ENCODE peak calls at places on chromosomes 2 and 18, in five cellular contexts. O is HepG2, J is GM12878, F is HCT116, R is SK-N-SH. E is an unnamed sample.

GRCh38 chr2:98693477-98693876 is 37.5 kb downstream of the MGAT4A start:
- DNase-seq in O (no peak), J (no peak), F (no peak), R (no peak), E (no peak)

GRCh38 chr2:228072669-228073068 is 108.8 kb downstream of the SPHKAP start:
- DNase-seq in O (no peak), J (no peak), F (no peak), R (no peak), E (no peak)

GRCh38 chr2:101311390-101312019 is 3.0 kb upstream of the RNF149 start:
- DNase-seq in O (peak), J (no peak), F (no peak), R (no peak), E (no peak)

GRCh38 chr18:62249478-62250097 is 62.5 kb downstream of the RELCH start:
- DNase-seq in O (peak), J (peak), F (peak), R (peak), E (peak)

GRCh38 chr18:23862071-23862470 is 152.5 kb upstream of the TTC39C start:
- DNase-seq in O (no peak), J (no peak), F (no peak), R (no peak), E (no peak)

GRCh38 chr2:10058251-10059015 is 15.1 kb downstream of the KLF11 start:
- DNase-seq in O (no peak), J (no peak), F (no peak), R (no peak), E (no peak)

GRCh38 chr2:218026244-218026643 is 23.4 kb upstream of the TNS1 start:
- DNase-seq in O (no peak), J (no peak), F (no peak), R (no peak), E (no peak)

GRCh38 chr18:9856097-9856496 is 29.7 kb upstream of the TXNDC2 start:
- DNase-seq in O (no peak), J (no peak), F (no peak), R (no peak), E (no peak)

GRCh38 chr2:201362396-201362795 is 5.3 kb upstream of the FLACC1 start:
- DNase-seq in O (no peak), J (no peak), F (no peak), R (no peak), E (no peak)

GRCh38 chr2:199370150-199370780 is 87.5 kb downstream of the SATB2 start:
- DNase-seq in O (no peak), J (no peak), F (no peak), R (no peak), E (no peak)

GRCh38 chr2:128390256-128390990 is 71.8 kb upstream of the HS6ST1 start:
- DNase-seq in O (no peak), J (no peak), F (no peak), R (no peak), E (no peak)

GRCh38 chr2:74461187-74462053 is 3.2 kb downstream of the WBP1 start:
- DNase-seq in O (peak), J (no peak), F (no peak), R (peak), E (no peak)

GRCh38 chr2:71101656-71102055 is 28.4 kb downstream of the MCEE start:
- DNase-seq in O (peak), J (no peak), F (no peak), R (no peak), E (no peak)

GRCh38 chr18:832085-832681 is 20.1 kb upstream of the YES1 start:
- DNase-seq in O (peak), J (no peak), F (peak), R (no peak), E (no peak)

GRCh38 chr18:10051877-10052631 is 138.2 kb downstream of the VAPA start:
- DNase-seq in O (peak), J (no peak), F (no peak), R (no peak), E (no peak)

GRCh38 chr18:62769216-62769615 is 53.9 kb downstream of the PHLPP1 start:
- DNase-seq in O (no peak), J (no peak), F (no peak), R (no peak), E (no peak)

GRCh38 chr2:218263817-218264611 is 3.2 kb downstream of the GPBAR1 start:
- DNase-seq in O (no peak), J (no peak), F (no peak), R (no peak), E (no peak)

GRCh38 chr18:9653390-9653789 is 39.0 kb upstream of the PPP4R1 start:
- DNase-seq in O (peak), J (no peak), F (no peak), R (peak), E (no peak)

GRCh38 chr2:52904511-52904910 is 863.1 kb upstream of the CHAC2 start:
- DNase-seq in O (no peak), J (no peak), F (no peak), R (no peak), E (no peak)

GRCh38 chr2:31107588-31108300 is 30.5 kb downstream of the GALNT14 start:
- DNase-seq in O (no peak), J (no peak), F (no peak), R (no peak), E (no peak)

GRCh38 chr2:191832668-191833067 is 14.2 kb downstream of the CAVIN2 start:
- DNase-seq in O (no peak), J (no peak), F (no peak), R (no peak), E (no peak)

GRCh38 chr2:222819722-222820333 is 41.0 kb upstream of the ACSL3 start:
- DNase-seq in O (no peak), J (no peak), F (no peak), R (no peak), E (no peak)

GRCh38 chr2:221521261-221521845 is 50.8 kb downstream of the EPHA4 start:
- DNase-seq in O (no peak), J (no peak), F (no peak), R (no peak), E (no peak)

GRCh38 chr2:205883965-205884364 is 201.7 kb downstream of the NRP2 start:
- DNase-seq in O (no peak), J (no peak), F (no peak), R (no peak), E (no peak)

GRCh38 chr2:241036964-241037421 is 38.6 kb downstream of the SNED1 start:
- DNase-seq in O (no peak), J (peak), F (no peak), R (no peak), E (no peak)

GRCh38 chr2:222569826-222570225 is 86.1 kb downstream of the FARSB start:
- DNase-seq in O (no peak), J (no peak), F (no peak), R (no peak), E (no peak)

GRCh38 chr2:33441235-33441810 is 35.1 kb upstream of the RASGRP3 start:
- DNase-seq in O (peak), J (no peak), F (peak), R (peak), E (peak)

GRCh38 chr18:58398648-58399398 is 230.1 kb downstream of the ALPK2 start:
- DNase-seq in O (peak), J (no peak), F (no peak), R (no peak), E (no peak)

GRCh38 chr2:121825003-121825950 is 69.8 kb downstream of the TSN start:
- DNase-seq in O (no peak), J (no peak), F (no peak), R (no peak), E (no peak)

GRCh38 chr2:185215497-185215896 is 523.1 kb upstream of the FSIP2 start:
- DNase-seq in O (peak), J (no peak), F (no peak), R (no peak), E (no peak)

GRCh38 chr18:22817844-22818243 is 115.3 kb upstream of the RBBP8 start:
- DNase-seq in O (no peak), J (no peak), F (no peak), R (no peak), E (no peak)

GRCh38 chr2:113233593-113234550 is 44.8 kb downstream of the PAX8 start:
- DNase-seq in O (peak), J (no peak), F (no peak), R (no peak), E (no peak)

GRCh38 chr2:125684256-125684655 is 971.7 kb upstream of the GYPC start:
- DNase-seq in O (no peak), J (no peak), F (no peak), R (no peak), E (no peak)

GRCh38 chr2:101442667-101443061 is 32.2 kb downstream of the RFX8 start:
- DNase-seq in O (peak), J (no peak), F (peak), R (no peak), E (no peak)

GRCh38 chr2:207121784-207122183 is 44.0 kb downstream of the KLF7 start:
- DNase-seq in O (no peak), J (no peak), F (peak), R (no peak), E (no peak)
- TF ChIP-seq POLR2AphosphoS5 in O (no peak), J (no peak), F (peak), R (no peak), E (no peak)

GRCh38 chr18:80149667-80150066 is 40.6 kb downstream of the ADNP2 start:
- DNase-seq in O (no peak), J (no peak), F (no peak), R (no peak), E (no peak)

GRCh38 chr18:80147418-80148315 is 38.6 kb downstream of the ADNP2 start:
- DNase-seq in O (peak), J (peak), F (no peak), R (peak), E (peak)

GRCh38 chr18:80147037-80147417 is 38.0 kb downstream of the ADNP2 start:
- DNase-seq in O (no peak), J (no peak), F (no peak), R (no peak), E (no peak)

GRCh38 chr18:80145191-80145799 is 36.2 kb downstream of the ADNP2 start:
- DNase-seq in O (no peak), J (no peak), F (no peak), R (no peak), E (no peak)

DNA sequence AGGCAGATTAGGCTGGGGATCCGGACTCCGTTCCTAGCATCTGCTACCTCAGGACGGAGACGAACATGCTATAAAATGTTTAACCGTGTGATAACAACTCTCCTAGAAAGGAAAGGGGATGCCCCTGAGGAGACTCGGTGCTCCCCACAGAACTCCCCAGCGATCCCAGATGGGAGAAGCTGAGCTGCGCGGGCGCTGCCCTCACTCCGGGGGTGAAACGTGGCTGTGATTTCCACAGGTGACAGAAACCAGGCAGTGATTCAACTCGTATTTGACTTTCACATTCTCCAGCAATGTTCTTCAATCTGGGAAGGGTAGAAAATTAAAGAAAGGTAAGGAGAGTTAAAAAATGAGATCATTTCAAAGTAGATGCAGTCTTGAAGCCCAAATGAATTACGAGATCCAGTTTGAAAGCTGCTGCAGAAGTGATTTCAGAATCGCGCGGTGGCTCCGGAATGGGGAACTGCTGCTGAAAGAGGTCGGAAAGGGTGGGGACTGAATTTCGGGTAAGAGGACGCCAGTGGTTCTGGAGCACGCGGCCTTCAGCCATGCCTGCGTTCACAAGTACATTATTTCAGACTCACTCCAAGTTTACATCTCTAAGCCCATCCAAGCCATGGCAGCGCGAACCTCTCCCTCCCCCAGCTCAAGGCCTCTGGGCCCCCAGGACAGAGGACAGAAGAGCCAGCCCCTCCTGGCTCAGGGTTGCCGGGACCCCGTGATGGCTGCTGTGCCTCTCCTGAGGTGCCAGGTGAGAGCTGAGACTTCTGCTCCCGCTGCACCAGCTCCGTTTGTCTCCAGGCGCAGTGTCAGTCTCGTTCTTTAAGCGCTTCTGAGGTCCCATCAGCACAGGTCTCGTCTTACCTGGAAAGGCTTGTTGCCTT is 39.5 kb downstream of the ADNP2 start:
- DNase-seq in O (no peak), J (no peak), F (no peak), R (no peak), E (no peak)
- H3K27ac ChIP-seq in O (no peak), J (no peak), F (no peak), R (peak), E (peak)

GRCh38 chr2:79580175-79580574 is 67.3 kb downstream of the CTNNA2 start:
- DNase-seq in O (no peak), J (no peak), F (no peak), R (no peak), E (no peak)

GRCh38 chr2:79591281-79591680 is 78.4 kb downstream of the CTNNA2 start:
- DNase-seq in O (no peak), J (no peak), F (no peak), R (no peak), E (no peak)

GRCh38 chr2:79585701-79586428 is 73.0 kb downstream of the CTNNA2 start:
- DNase-seq in O (no peak), J (no peak), F (no peak), R (peak), E (peak)
- TF ChIP-seq SIN3A in O (no peak), J (no peak), F (no peak), R (no peak), E (no peak)

DNA sequence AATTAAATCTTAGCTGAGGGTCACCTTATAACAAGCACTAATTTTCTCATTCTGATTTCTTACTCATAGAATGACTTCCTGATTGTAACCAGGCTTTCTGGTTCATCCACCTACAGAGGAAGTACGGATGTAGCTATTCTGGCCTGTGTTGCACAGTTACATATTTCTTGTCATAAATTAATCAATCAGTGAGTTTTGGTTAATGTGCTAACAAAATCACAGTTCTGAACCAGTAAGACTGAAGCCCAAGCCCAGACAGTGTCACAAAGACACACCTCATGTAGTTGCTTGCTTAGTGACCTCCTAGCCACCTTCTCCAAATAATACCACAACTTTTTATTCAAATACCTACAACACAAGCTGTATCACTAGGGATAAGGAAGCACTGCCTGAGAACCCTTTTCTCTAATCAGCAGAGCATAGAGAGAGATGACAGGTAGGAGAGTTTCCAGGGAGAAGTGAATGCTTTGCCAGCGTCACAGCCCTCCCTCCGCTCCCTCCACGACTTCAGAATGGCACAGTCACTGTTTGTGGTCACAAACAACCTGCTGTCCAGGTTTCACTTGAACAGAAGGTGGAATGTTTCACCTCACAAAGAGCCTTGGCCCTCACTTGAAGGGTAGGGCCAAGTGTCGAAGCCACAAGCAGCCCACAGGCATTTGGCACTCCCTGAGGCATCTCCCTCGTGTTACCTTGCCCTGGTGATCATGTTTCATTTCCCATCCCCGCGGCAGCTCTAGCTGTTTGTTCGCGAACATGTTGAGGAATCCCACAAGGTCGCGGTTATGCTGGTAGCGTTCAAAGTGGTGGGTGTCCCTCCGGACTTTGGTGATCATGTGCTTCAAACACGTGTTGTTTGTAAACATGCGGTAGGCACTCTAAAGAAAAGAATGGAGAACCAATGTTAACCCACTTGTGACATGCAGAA is 120.8 kb upstream of the STK17B start:
- DNase-seq in O (peak), J (no peak), F (peak), R (no peak), E (no peak)
- TF ChIP-seq POLR2AphosphoS5 in O (no peak), J (no peak), F (peak), R (no peak), E (no peak)

GRCh38 chr2:55099878-55100820 is 49.9 kb upstream of the RTN4 start:
- DNase-seq in O (no peak), J (no peak), F (no peak), R (no peak), E (no peak)

GRCh38 chr2:55096586-55096985 is 46.3 kb upstream of the RTN4 start:
- DNase-seq in O (no peak), J (no peak), F (no peak), R (no peak), E (no peak)

GRCh38 chr2:55099493-55099877 is 49.2 kb upstream of the RTN4 start:
- DNase-seq in O (no peak), J (no peak), F (no peak), R (no peak), E (no peak)

GRCh38 chr2:55097462-55098410 is 47.5 kb upstream of the RTN4 start:
- DNase-seq in O (no peak), J (no peak), F (no peak), R (no peak), E (no peak)

GRCh38 chr2:55097083-55097461 is 46.8 kb upstream of the RTN4 start:
- DNase-seq in O (no peak), J (no peak), F (no peak), R (no peak), E (no peak)
- H3K27ac ChIP-seq in O (no peak), J (no peak), F (no peak), R (peak), E (no peak)

E was measured in Panc1.